ENCODE peak calls at places on chromosomes 7 and 10, in four cellular contexts. X is lower lobe of right lung, U is HCT116, G is NT2/D1. C is an unnamed sample. For H3K4me1, the result is how much of the 10 kb centered on the place peaks cover.

GRCh38 chr7:138890782-138891445 is 90.3 kb downstream of the KIAA1549 start:
- DNase-seq in G (no peak), X (no peak), U (no peak), C (no peak)

GRCh38 chr7:30843741-30844482 is 67.7 kb upstream of the AQP1 start:
- DNase-seq in U (no peak), X (no peak), G (no peak), C (no peak)

GRCh38 chr7:41367967-41368882 is 334.7 kb downstream of the INHBA start:
- DNase-seq in U (no peak), X (no peak), G (no peak), C (no peak)

GRCh38 chr7:154789404-154789803 is 213.5 kb downstream of the PAXIP1 start:
- DNase-seq in G (peak), U (peak), X (no peak), C (no peak)

GRCh38 chr10:67697646-67698245 is 1.8 kb upstream of the CTNNA3 start:
- DNase-seq in G (peak), X (no peak), U (peak), C (no peak)

GRCh38 chr10:43971981-43972380 is 323.3 kb upstream of the ZNF32 start:
- DNase-seq in X (no peak), G (no peak), U (no peak), C (no peak)

GRCh38 chr10:78336402-78336791 is 302.7 kb downstream of the RPS24 start:
- DNase-seq in G (no peak), X (no peak), U (no peak), C (no peak)

GRCh38 chr10:50928190-50928552 is 42.7 kb upstream of the A1CF start:
- DNase-seq in G (no peak), X (no peak), U (no peak), C (no peak)

GRCh38 chr10:12351447-12351846 is 2.1 kb downstream of the CAMK1D start:
- DNase-seq in X (no peak), U (no peak), G (no peak), C (no peak)

GRCh38 chr7:101535333-101535732 is 93.8 kb downstream of the MYL10 start:
- DNase-seq in U (no peak), X (no peak), G (no peak), C (no peak)

GRCh38 chr10:11437391-11438241 is 173.8 kb downstream of the USP6NL start:
- DNase-seq in G (no peak), U (no peak), X (no peak), C (no peak)

GRCh38 chr7:45885264-45885882 is 2.9 kb upstream of the IGFBP1 start:
- DNase-seq in X (no peak), U (peak), G (no peak), C (no peak)

GRCh38 chr10:3906511-3907111 is 121.6 kb upstream of the KLF6 start:
- DNase-seq in G (no peak), X (no peak), U (no peak), C (no peak)

GRCh38 chr10:43816351-43817321 is 168.0 kb upstream of the ZNF32 start:
- DNase-seq in X (no peak), U (no peak), G (no peak), C (no peak)

GRCh38 chr7:157404845-157405481 is 68.2 kb downstream of the DNAJB6 start:
- DNase-seq in U (no peak), X (no peak), G (no peak), C (peak)

GRCh38 chr10:129761573-129761972 is 202.5 kb downstream of the EBF3 start:
- DNase-seq in U (no peak), X (peak), G (no peak), C (no peak)

GRCh38 chr7:26685636-26686035 is 178.8 kb downstream of the SKAP2 start:
- DNase-seq in U (no peak), G (no peak), X (no peak), C (no peak)

GRCh38 chr10:123516291-123516690 is 149.9 kb upstream of the GPR26 start:
- DNase-seq in G (no peak), X (no peak), U (no peak), C (no peak)

GRCh38 chr10:21315321-21316220 is 209.9 kb downstream of the SKIDA1 start:
- DNase-seq in U (no peak), X (peak), G (no peak), C (peak)

GRCh38 chr10:132518572-132519381 is 18.8 kb upstream of the INPP5A start:
- DNase-seq in X (peak), U (peak), G (no peak), C (peak)

GRCh38 chr7:7272294-7272693 is 90.0 kb downstream of the C1GALT1 start:
- DNase-seq in G (no peak), X (no peak), U (no peak), C (no peak)

GRCh38 chr7:7271094-7271874 is 88.9 kb downstream of the C1GALT1 start:
- DNase-seq in X (no peak), U (no peak), G (no peak), C (no peak)

GRCh38 chr7:7274782-7275181 is 92.4 kb downstream of the C1GALT1 start:
- DNase-seq in X (no peak), G (peak), U (no peak), C (no peak)

DNA sequence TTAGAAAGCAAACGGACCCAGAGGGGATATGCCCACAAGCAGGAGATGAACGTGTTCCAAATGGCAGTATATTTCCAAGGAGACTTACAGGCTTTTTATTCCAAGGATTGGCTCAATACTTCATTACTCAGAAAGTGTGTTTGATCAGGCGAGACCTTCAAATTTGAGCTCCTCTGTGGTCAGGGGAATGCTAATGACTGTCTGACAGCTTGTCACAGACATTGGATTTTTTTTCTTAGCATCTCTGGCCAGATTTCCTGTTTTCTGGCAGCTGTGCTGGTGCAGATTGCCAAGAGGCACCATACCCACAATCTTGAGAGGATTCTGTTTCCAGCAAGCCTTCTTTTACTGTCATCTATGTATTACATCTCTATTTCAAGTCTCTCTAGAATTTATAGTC is 93.8 kb downstream of the C1GALT1 start:
- DNase-seq in X (no peak), G (no peak), U (no peak), C (no peak)
- H3K4me1 ChIP-seq in X (under half), G (under half), U (under half), C (under half)

GRCh38 chr10:58394471-58394870 is 9.3 kb downstream of the TFAM start:
- DNase-seq in X (no peak), G (no peak), U (no peak), C (no peak)
- H3K4me1 ChIP-seq in X (under half), G (under half), U (under half), C (under half)

DNA sequence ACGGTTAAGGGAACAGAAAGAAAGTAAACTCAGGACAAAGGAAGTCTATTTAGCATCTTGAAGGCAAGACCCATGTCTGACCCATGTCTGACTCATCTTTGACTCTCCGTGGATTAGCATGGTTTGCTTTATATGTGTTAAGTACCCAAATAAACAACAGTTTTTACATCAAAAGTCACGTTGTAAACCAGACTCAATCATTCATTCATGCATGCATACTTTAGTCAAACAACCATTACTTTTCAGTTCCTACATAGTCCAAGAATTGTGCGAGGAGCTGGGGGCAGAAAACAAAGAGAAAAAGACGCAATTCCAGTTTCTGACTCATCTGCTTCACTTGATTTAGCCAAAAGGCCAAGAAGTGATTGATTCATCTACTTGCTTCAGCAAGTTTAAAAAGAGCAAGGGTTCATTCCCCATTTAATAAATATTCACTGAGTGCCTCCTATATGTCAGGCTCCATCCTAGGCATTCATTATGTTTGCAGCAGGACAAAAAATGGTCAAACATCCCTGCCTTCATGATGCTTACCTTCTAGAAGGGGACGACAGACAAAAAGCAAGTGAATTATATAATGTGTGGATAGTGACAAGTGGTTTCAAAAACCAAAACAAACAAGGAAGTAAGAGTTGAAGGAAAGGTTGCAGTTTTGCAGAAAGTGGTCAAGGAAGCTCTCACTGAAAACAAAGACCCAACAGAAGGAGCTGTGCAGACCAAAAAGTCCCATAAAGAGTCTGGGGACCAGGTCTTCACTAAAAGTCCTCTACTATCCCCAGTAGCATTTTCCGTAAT is 116.2 kb downstream of the FAM107B start:
- DNase-seq in U (peak), X (no peak), G (no peak), C (no peak)
- H3K4me1 ChIP-seq in U (under half), X (under half), G (under half), C (under half)

DNA sequence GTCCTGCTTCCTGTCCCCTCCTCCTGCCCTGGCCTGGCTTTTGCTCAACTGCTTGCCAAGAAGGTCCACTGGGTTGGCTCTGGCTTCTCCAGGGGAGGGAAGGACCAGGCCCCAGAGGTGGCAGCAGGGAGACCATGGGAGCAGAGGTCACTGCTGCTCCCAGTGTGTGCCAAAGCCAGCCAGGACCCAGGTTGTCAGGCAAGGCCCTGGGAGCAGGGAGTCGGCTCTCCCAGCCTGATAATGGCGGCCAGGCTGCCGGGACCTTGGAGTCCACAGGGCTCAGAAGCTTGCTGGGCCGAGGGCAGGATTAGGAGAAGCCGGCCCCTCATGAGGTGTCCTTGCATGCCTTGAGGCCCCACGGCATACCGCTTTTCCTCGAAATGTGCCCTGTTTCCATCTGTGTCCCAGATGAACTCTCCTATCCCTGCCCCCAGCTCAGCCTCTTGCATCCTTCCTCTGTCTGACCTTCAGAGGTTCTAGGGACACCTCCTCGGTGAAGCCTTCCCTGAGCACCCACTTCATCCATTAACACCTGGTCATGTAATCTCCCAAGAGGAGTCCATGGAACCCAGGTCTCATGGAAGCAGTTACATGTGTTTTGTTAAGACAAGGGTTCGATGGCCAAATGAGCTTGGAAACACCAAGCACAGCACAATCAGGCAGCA is 124.0 kb downstream of the NEURL1 start:
- DNase-seq in G (no peak), U (no peak), X (no peak), C (no peak)
- H3K4me1 ChIP-seq in G (under half), U (under half), X (under half), C (under half)

GRCh38 chr10:101136007-101136707 is 5.1 kb downstream of the TLX1 start:
- DNase-seq in U (peak), X (no peak), G (no peak), C (no peak)

GRCh38 chr10:101134299-101135127 is 3.4 kb downstream of the TLX1 start:
- DNase-seq in G (no peak), U (no peak), X (no peak), C (no peak)

GRCh38 chr10:101133489-101134298 is 2.6 kb downstream of the TLX1 start:
- DNase-seq in U (no peak), X (no peak), G (no peak), C (no peak)

GRCh38 chr10:101136708-101137121 is 5.6 kb downstream of the TLX1 start:
- DNase-seq in U (no peak), X (no peak), G (no peak), C (no peak)

GRCh38 chr10:101135151-101136006 is 4.3 kb downstream of the TLX1 start:
- DNase-seq in U (no peak), G (no peak), X (no peak), C (no peak)
- H3K4me1 ChIP-seq in U (under half), G (under half), X (under half), C (under half)

GRCh38 chr10:59127991-59128390 is 48.5 kb upstream of the PHYHIPL start:
- DNase-seq in G (no peak), U (no peak), X (no peak), C (no peak)
- H3K4me1 ChIP-seq in G (under half), U (under half), X (under half), C (under half)

GRCh38 chr7:39971924-39972323 is 21.9 kb downstream of the CDK13 start:
- DNase-seq in G (no peak), U (no peak), X (no peak), C (no peak)
- H3K4me1 ChIP-seq in G (under half), U (under half), X (under half), C (under half)

GRCh38 chr7:23012186-23012585 is 1.7 kb downstream of the HYCC1 start:
- DNase-seq in U (no peak), X (no peak), G (no peak), C (no peak)
- H3K4me1 ChIP-seq in U (under half), X (under half), G (under half), C (under half)

GRCh38 chr10:92385836-92386235 is 94.9 kb downstream of the MARCHF5 start:
- DNase-seq in U (no peak), G (no peak), X (no peak), C (no peak)

GRCh38 chr10:92381543-92381954 is 90.6 kb downstream of the MARCHF5 start:
- DNase-seq in X (no peak), U (no peak), G (no peak), C (no peak)

GRCh38 chr10:92382631-92383030 is 91.7 kb downstream of the MARCHF5 start:
- DNase-seq in U (no peak), G (peak), X (no peak), C (no peak)

GRCh38 chr10:92384741-92385140 is 93.8 kb downstream of the MARCHF5 start:
- DNase-seq in U (no peak), G (no peak), X (no peak), C (no peak)

GRCh38 chr10:92387289-92387940 is 96.4 kb downstream of the MARCHF5 start:
- DNase-seq in U (peak), G (peak), X (no peak), C (no peak)
- H3K4me1 ChIP-seq in U (under half), G (under half), X (under half), C (under half)

C was measured in upper lobe of right lung.